ENCODE peak calls at places on chromosomes 11 and 22, in seven cellular contexts. Z is GM10248, J is HL-60, I is AG04450, C is stomach, D is HCT116, U is heart right ventricle. P is an unnamed sample.

GRCh38 chr22:42269407-42270177 is 861 bp downstream of the TCF20 start:
- DNase-seq in Z (peak), J (peak), I (no peak), C (peak), D (peak), U (peak), P (peak)

GRCh38 chr11:111585371-111585770 is 16.9 kb upstream of the SIK2 start:
- DNase-seq in Z (no peak), J (no peak), I (no peak), C (no peak), D (no peak), U (no peak), P (no peak)

GRCh38 chr11:70065318-70066135 is 12.6 kb upstream of the ANO1 start:
- DNase-seq in Z (no peak), J (no peak), I (no peak), C (no peak), D (no peak), U (no peak), P (peak)

GRCh38 chr11:64419818-64420485 is 61.0 kb downstream of the RPS6KA4 start:
- DNase-seq in Z (no peak), J (no peak), I (no peak), C (no peak), D (no peak), U (peak), P (no peak)

GRCh38 chr11:129283141-129283540 is 91.0 kb upstream of the ARHGAP32 start:
- DNase-seq in Z (no peak), J (no peak), I (no peak), C (peak), D (peak), U (no peak), P (no peak)

GRCh38 chr11:93740031-93740801 is 1.1 kb downstream of the TAF1D start:
- DNase-seq in Z (no peak), J (peak), I (no peak), C (no peak), D (no peak), U (no peak), P (no peak)

GRCh38 chr22:30435674-30436126 is 10.1 kb downstream of the MTFP1 start:
- DNase-seq in Z (no peak), J (peak), I (no peak), C (peak), D (peak), U (peak), P (peak)

GRCh38 chr22:24976442-24977218 is 24.1 kb downstream of the KIAA1671 start:
- DNase-seq in Z (no peak), J (no peak), I (no peak), C (no peak), D (no peak), U (no peak), P (no peak)

GRCh38 chr11:101034076-101034475 is 95.5 kb downstream of the PGR start:
- DNase-seq in Z (no peak), J (no peak), I (no peak), C (peak), D (no peak), U (peak), P (no peak)

GRCh38 chr11:72578051-72578450 is 96.2 kb downstream of the PDE2A start:
- DNase-seq in Z (no peak), J (no peak), I (no peak), C (no peak), D (no peak), U (no peak), P (no peak)

GRCh38 chr22:44430716-44431115 is 67.3 kb downstream of the RTL6 start:
- DNase-seq in Z (no peak), J (no peak), I (no peak), C (no peak), D (no peak), U (no peak), P (peak)

GRCh38 chr22:29503811-29504372 is 23.9 kb downstream of the NEFH start:
- DNase-seq in Z (no peak), J (peak), I (peak), C (no peak), D (no peak), U (peak), P (no peak)

GRCh38 chr11:6682591-6682935 is 577 bp downstream of the MRPL17 start:
- DNase-seq in Z (no peak), J (peak), I (no peak), C (no peak), D (no peak), U (no peak), P (no peak)

GRCh38 chr11:123775274-123775673 is 21.0 kb upstream of the OR6X1 start:
- DNase-seq in Z (no peak), J (no peak), I (no peak), C (no peak), D (no peak), U (no peak), P (no peak)

GRCh38 chr22:31118046-31118820 is 4.5 kb upstream of the INPP5J start:
- DNase-seq in Z (no peak), J (no peak), I (no peak), C (no peak), D (no peak), U (no peak), P (no peak)

GRCh38 chr11:1949302-1949701 is 2.2 kb downstream of the MRPL23 start:
- DNase-seq in Z (no peak), J (no peak), I (no peak), C (no peak), D (no peak), U (no peak), P (no peak)

GRCh38 chr11:111841370-111842053 is 29.9 kb downstream of the ALG9 start:
- DNase-seq in Z (peak), J (peak), I (peak), C (peak), D (peak), U (peak), P (peak)

GRCh38 chr22:23108324-23109078 is 33.3 kb downstream of the RSPH14 start:
- DNase-seq in Z (no peak), J (no peak), I (no peak), C (no peak), D (no peak), U (no peak), P (no peak)

GRCh38 chr22:26585104-26585790 is 4.7 kb downstream of the TPST2 start:
- DNase-seq in Z (no peak), J (no peak), I (no peak), C (peak), D (no peak), U (peak), P (no peak)

GRCh38 chr11:61090092-61090491 is 12.2 kb upstream of the CD5 start:
- DNase-seq in Z (no peak), J (no peak), I (no peak), C (no peak), D (no peak), U (no peak), P (no peak)

GRCh38 chr11:48011125-48012050 is 31.0 kb downstream of the PTPRJ start:
- DNase-seq in Z (no peak), J (no peak), I (no peak), C (no peak), D (no peak), U (no peak), P (no peak)

GRCh38 chr11:63761173-63761572 is 7.4 kb downstream of the ZFTA start:
- DNase-seq in Z (no peak), J (no peak), I (no peak), C (no peak), D (no peak), U (no peak), P (no peak)

GRCh38 chr11:112977620-112978212 is 16.5 kb downstream of the NCAM1 start:
- DNase-seq in Z (no peak), J (peak), I (no peak), C (no peak), D (no peak), U (no peak), P (no peak)

GRCh38 chr22:29096736-29097669 is 24.2 kb downstream of the KREMEN1 start:
- DNase-seq in Z (no peak), J (no peak), I (no peak), C (peak), D (no peak), U (peak), P (no peak)

GRCh38 chr11:125371451-125371935 is 124.6 kb downstream of the FEZ1 start:
- DNase-seq in Z (no peak), J (no peak), I (no peak), C (no peak), D (no peak), U (no peak), P (no peak)

GRCh38 chr22:42353883-42354727 is 78.1 kb downstream of the NFAM1 start:
- DNase-seq in Z (no peak), J (no peak), I (no peak), C (no peak), D (no peak), U (no peak), P (no peak)

GRCh38 chr11:20035701-20036601 is 124.3 kb downstream of the DBX1 start:
- DNase-seq in Z (no peak), J (no peak), I (peak), C (no peak), D (no peak), U (no peak), P (no peak)

GRCh38 chr11:70538641-70539359 is 140.5 kb downstream of the CTTN start:
- DNase-seq in Z (no peak), J (no peak), I (no peak), C (no peak), D (no peak), U (no peak), P (no peak)

GRCh38 chr11:131837562-131837961 is 467.1 kb downstream of the NTM start:
- DNase-seq in Z (no peak), J (no peak), I (no peak), C (no peak), D (no peak), U (no peak), P (no peak)

GRCh38 chr11:96869207-96869606 is 479.4 kb downstream of the JRKL start:
- DNase-seq in Z (no peak), J (no peak), I (no peak), C (no peak), D (no peak), U (peak), P (no peak)

GRCh38 chr11:20443596-20443995 is 56.1 kb downstream of the PRMT3 start:
- DNase-seq in Z (no peak), J (no peak), I (no peak), C (no peak), D (peak), U (no peak), P (no peak)

GRCh38 chr22:40951795-40952602 is 821 bp downstream of the RBX1 start:
- DNase-seq in Z (peak), J (peak), I (no peak), C (no peak), D (no peak), U (no peak), P (no peak)

GRCh38 chr11:1928891-1929541 is 9.5 kb downstream of the TNNT3 start:
- DNase-seq in Z (no peak), J (no peak), I (no peak), C (no peak), D (no peak), U (no peak), P (no peak)

DNA sequence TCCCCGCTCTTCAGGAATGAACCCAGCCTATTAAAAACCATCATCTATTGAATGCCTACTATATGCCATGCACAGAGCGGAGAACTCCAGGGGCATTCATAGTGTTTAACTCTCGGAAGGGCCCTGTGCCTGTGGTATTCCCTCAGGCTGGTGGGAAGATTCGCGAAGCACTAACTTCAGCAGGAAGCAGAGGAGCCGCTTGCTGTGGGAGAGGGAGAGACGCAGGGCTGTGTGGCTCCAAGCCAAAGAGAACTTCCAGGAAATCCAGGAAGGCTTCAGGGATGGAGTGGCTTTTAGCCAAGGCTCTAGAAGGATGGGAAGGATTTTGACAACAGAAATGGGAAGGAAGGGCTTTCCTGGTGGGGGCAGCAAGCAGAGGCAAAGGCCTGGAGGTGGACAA is 103.8 kb downstream of the TP53I11 start:
- DNase-seq in Z (no peak), J (no peak), I (no peak), C (no peak), D (no peak), U (no peak), P (no peak)
- TF ChIP-seq CTCF in Z (no peak), J (no peak), I (no peak), C (no peak), D (no peak), U (no peak), P (no peak)

DNA sequence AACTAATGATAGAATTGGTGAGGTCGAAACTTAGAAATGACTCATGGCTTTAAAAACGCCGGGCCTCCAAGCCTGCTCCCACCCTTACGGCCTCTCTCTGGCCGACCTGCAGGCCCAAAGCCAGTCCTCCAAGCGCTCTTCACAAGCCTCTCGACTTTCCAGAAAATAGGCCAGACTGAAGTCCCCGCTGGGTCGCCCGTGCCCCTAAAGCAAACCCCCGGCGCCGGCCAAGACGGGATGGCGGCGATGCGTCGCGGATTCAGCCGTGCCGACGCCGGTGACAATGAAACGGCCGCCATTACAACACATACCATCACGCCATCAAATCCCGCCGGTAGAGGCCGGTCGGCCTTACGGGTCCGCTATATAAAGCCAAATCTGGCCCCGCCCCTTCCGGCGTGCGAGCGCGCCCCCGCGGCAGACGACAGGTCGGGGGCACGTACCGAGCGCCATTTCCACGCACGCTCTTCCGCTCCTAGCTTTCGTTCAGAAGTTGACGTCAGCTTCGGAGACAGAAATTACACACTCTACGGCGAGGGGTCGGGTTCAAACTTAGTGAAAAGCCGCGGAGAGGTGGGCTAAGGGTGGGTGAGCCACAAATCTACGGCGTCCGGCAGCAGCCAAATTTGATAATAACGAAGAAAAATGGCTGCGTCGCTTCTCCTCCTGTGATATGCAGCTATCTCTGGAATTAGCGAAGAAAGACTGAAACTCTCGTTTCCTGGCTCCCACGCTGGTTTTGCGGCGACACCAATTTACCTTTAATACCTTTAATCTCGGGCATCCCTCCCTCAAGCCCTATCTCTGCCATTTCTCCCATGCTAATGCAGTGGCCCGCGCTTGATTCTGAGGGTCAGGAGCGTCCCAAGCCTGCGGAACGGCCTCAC is at the start of gene RPL3:
- DNase-seq in Z (peak), J (peak), I (peak), C (peak), D (peak), U (peak), P (peak)
- TF ChIP-seq CTCF in Z (no peak), J (no peak), I (peak), C (no peak), D (no peak), U (peak), P (no peak)

GRCh38 chr22:27727673-27728451 is 73.7 kb downstream of the MN1 start:
- DNase-seq in Z (no peak), J (no peak), I (no peak), C (no peak), D (no peak), U (no peak), P (no peak)
- TF ChIP-seq CTCF in Z (no peak), J (no peak), I (no peak), C (no peak), D (no peak), U (no peak), P (no peak)

GRCh38 chr11:119377961-119378667 is 3.4 kb downstream of the USP2 start:
- DNase-seq in Z (no peak), J (no peak), I (no peak), C (no peak), D (no peak), U (no peak), P (peak)
- TF ChIP-seq CTCF in Z (no peak), J (no peak), I (no peak), C (no peak), D (no peak), U (no peak), P (no peak)

GRCh38 chr11:120627535-120628163 is 116.1 kb downstream of the GRIK4 start:
- DNase-seq in Z (no peak), J (no peak), I (no peak), C (no peak), D (no peak), U (no peak), P (no peak)

GRCh38 chr11:120630100-120630499 is 118.6 kb downstream of the GRIK4 start:
- DNase-seq in Z (no peak), J (no peak), I (no peak), C (no peak), D (no peak), U (no peak), P (no peak)

GRCh38 chr11:120626791-120627190 is 115.2 kb downstream of the GRIK4 start:
- DNase-seq in Z (no peak), J (no peak), I (no peak), C (no peak), D (no peak), U (no peak), P (no peak)

GRCh38 chr11:120632579-120632978 is 121.0 kb downstream of the GRIK4 start:
- DNase-seq in Z (peak), J (no peak), I (no peak), C (no peak), D (no peak), U (no peak), P (peak)

GRCh38 chr11:120629407-120629806 is 117.9 kb downstream of the GRIK4 start:
- DNase-seq in Z (no peak), J (no peak), I (no peak), C (no peak), D (no peak), U (no peak), P (no peak)
- TF ChIP-seq CTCF in Z (no peak), J (no peak), I (no peak), C (no peak), D (no peak), U (no peak), P (no peak)

GRCh38 chr11:36948445-36949171 is 350.6 kb upstream of the RAG2 start:
- DNase-seq in Z (no peak), J (no peak), I (no peak), C (no peak), D (no peak), U (no peak), P (no peak)

GRCh38 chr11:36945384-36945783 is 347.3 kb upstream of the RAG2 start:
- DNase-seq in Z (no peak), J (no peak), I (no peak), C (no peak), D (no peak), U (no peak), P (no peak)
- TF ChIP-seq CTCF in Z (peak), J (no peak), I (peak), C (no peak), D (peak), U (peak), P (peak)

GRCh38 chr11:78417175-78417887 is at the start of gene GAB2:
- DNase-seq in Z (no peak), J (peak), I (no peak), C (peak), D (no peak), U (no peak), P (no peak)

GRCh38 chr11:78415338-78415737 is 2.3 kb downstream of the GAB2 start:
- DNase-seq in Z (no peak), J (no peak), I (no peak), C (no peak), D (no peak), U (no peak), P (no peak)

GRCh38 chr11:78417888-78418583 is 416 bp upstream of the GAB2 start:
- DNase-seq in Z (peak), J (peak), I (no peak), C (peak), D (peak), U (peak), P (peak)

GRCh38 chr11:78414321-78415051 is 3.1 kb downstream of the GAB2 start:
- DNase-seq in Z (no peak), J (no peak), I (no peak), C (no peak), D (no peak), U (no peak), P (no peak)

DNA sequence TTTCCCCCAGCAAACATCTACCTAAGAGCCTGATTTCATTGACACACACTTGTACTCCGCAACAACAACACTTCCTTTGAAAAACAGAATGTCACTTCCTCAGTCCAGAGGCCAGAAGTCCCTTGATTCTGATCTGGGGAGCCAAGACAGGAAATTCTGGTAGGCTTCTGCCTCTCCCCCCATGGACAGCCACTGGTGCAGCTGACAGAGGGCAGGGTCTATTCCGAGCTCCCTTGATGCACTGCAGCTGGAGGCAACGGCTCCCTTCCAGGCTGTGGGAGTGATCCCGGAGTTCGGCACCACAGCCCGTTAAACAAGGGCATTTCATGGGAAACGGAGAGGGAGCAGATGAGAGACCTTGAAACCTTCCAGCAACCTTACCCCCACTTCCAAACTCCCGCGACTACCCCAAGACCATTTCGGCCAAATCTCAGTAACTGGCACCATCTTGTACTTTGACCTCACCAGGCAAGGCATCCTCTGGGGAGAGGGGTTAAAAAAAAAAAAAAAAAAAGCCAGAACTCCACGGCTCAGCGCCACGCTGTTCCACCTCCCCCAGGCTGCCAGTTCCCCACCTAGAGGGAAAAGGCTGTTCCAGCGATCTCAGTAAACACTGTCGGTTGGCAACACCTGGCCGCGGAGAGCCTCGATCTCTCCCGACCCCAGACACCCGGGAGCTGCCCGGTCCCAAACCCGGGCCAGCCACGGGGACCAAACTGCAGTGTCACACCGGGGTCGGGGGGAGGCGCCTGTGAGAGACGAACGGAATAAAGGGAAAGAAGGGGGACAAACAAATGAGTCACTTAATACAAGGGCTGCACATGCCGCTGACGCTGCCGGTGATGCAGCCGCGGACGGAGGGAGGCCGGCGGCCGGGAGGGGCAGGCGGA is 1.1 kb downstream of the GAB2 start:
- DNase-seq in Z (peak), J (peak), I (peak), C (peak), D (peak), U (peak), P (peak)
- TF ChIP-seq CTCF in Z (peak), J (peak), I (peak), C (peak), D (peak), U (peak), P (peak)

GRCh38 chr22:45905924-45906865 is 70.8 kb downstream of the WNT7B start:
- DNase-seq in Z (no peak), J (peak), I (peak), C (no peak), D (no peak), U (peak), P (no peak)

GRCh38 chr22:45903355-45904149 is 73.4 kb downstream of the WNT7B start:
- DNase-seq in Z (no peak), J (peak), I (peak), C (no peak), D (no peak), U (no peak), P (no peak)

GRCh38 chr22:45906946-45907345 is 70.0 kb downstream of the WNT7B start:
- DNase-seq in Z (no peak), J (no peak), I (no peak), C (no peak), D (no peak), U (no peak), P (no peak)

GRCh38 chr22:45904236-45904635 is 72.7 kb downstream of the WNT7B start:
- DNase-seq in Z (no peak), J (no peak), I (no peak), C (no peak), D (no peak), U (no peak), P (no peak)

GRCh38 chr22:45905326-45905923 is 71.5 kb downstream of the WNT7B start:
- DNase-seq in Z (no peak), J (peak), I (no peak), C (no peak), D (no peak), U (no peak), P (no peak)
- TF ChIP-seq CTCF in Z (no peak), J (no peak), I (no peak), C (no peak), D (no peak), U (no peak), P (no peak)

P was measured in GM13976.